ENCODE peak calls at places on chromosomes 16 and 17, in eight cellular contexts. One of them, this sample, is unnamed.

GRCh38 chr17:44070455-44071197 is at the start of gene G6PC3:
- DNase-seq in EL: peak
- DNase-seq in C1 segment of cervical spinal cord: peak
- DNase-seq in endodermal cell: peak
- DNase-seq in HT1080: peak
- DNase-seq in stimulated activated CD4-positive, alpha-beta T cell treated with anti-CD3 and anti-CD28 coated beads, Interleukin-15, amount 100 ng/mL, for 24 hours: peak
- DNase-seq in AML-193: peak
- DNase-seq in ascending aorta: peak
- DNase-seq in this sample: peak

GRCh38 chr16:9389543-9390207 is 298.2 kb downstream of the HAPSTR1 start:
- DNase-seq in ascending aorta: no peak
- DNase-seq in stimulated activated CD4-positive, alpha-beta T cell treated with anti-CD3 and anti-CD28 coated beads, Interleukin-15, amount 100 ng/mL, for 24 hours: no peak
- DNase-seq in C1 segment of cervical spinal cord: no peak
- DNase-seq in AML-193: no peak
- DNase-seq in endodermal cell: no peak
- DNase-seq in EL: no peak
- DNase-seq in HT1080: no peak
- DNase-seq in this sample: no peak

GRCh38 chr17:71987634-71988033 is 133.2 kb upstream of the SOX9 start:
- DNase-seq in AML-193: no peak
- DNase-seq in ascending aorta: no peak
- DNase-seq in EL: peak
- DNase-seq in HT1080: peak
- DNase-seq in stimulated activated CD4-positive, alpha-beta T cell treated with anti-CD3 and anti-CD28 coated beads, Interleukin-15, amount 100 ng/mL, for 24 hours: no peak
- DNase-seq in C1 segment of cervical spinal cord: no peak
- DNase-seq in endodermal cell: no peak
- DNase-seq in this sample: no peak

GRCh38 chr17:42531455-42532354 is 4.3 kb upstream of the NAGLU start:
- DNase-seq in HT1080: no peak
- DNase-seq in stimulated activated CD4-positive, alpha-beta T cell treated with anti-CD3 and anti-CD28 coated beads, Interleukin-15, amount 100 ng/mL, for 24 hours: peak
- DNase-seq in C1 segment of cervical spinal cord: no peak
- DNase-seq in EL: peak
- DNase-seq in ascending aorta: no peak
- DNase-seq in endodermal cell: peak
- DNase-seq in AML-193: peak
- DNase-seq in this sample: peak

GRCh38 chr17:3894927-3895343 is 2.1 kb upstream of the CAMKK1 start:
- DNase-seq in EL: peak
- DNase-seq in C1 segment of cervical spinal cord: no peak
- DNase-seq in AML-193: no peak
- DNase-seq in stimulated activated CD4-positive, alpha-beta T cell treated with anti-CD3 and anti-CD28 coated beads, Interleukin-15, amount 100 ng/mL, for 24 hours: no peak
- DNase-seq in endodermal cell: no peak
- DNase-seq in HT1080: peak
- DNase-seq in ascending aorta: no peak
- DNase-seq in this sample: no peak

GRCh38 chr16:49671325-49671724 is 184.6 kb downstream of the ZNF423 start:
- DNase-seq in HT1080: no peak
- DNase-seq in endodermal cell: no peak
- DNase-seq in AML-193: no peak
- DNase-seq in C1 segment of cervical spinal cord: no peak
- DNase-seq in ascending aorta: no peak
- DNase-seq in EL: no peak
- DNase-seq in stimulated activated CD4-positive, alpha-beta T cell treated with anti-CD3 and anti-CD28 coated beads, Interleukin-15, amount 100 ng/mL, for 24 hours: no peak
- DNase-seq in this sample: no peak

GRCh38 chr17:59038734-59039133 is 67.9 kb downstream of the TRIM37 start:
- DNase-seq in ascending aorta: no peak
- DNase-seq in C1 segment of cervical spinal cord: no peak
- DNase-seq in endodermal cell: peak
- DNase-seq in stimulated activated CD4-positive, alpha-beta T cell treated with anti-CD3 and anti-CD28 coated beads, Interleukin-15, amount 100 ng/mL, for 24 hours: peak
- DNase-seq in EL: no peak
- DNase-seq in AML-193: no peak
- DNase-seq in HT1080: no peak
- DNase-seq in this sample: no peak

GRCh38 chr16:12229759-12230594 is 253.4 kb downstream of the SNX29 start:
- DNase-seq in stimulated activated CD4-positive, alpha-beta T cell treated with anti-CD3 and anti-CD28 coated beads, Interleukin-15, amount 100 ng/mL, for 24 hours: no peak
- DNase-seq in AML-193: no peak
- DNase-seq in EL: peak
- DNase-seq in HT1080: no peak
- DNase-seq in ascending aorta: no peak
- DNase-seq in endodermal cell: no peak
- DNase-seq in C1 segment of cervical spinal cord: no peak
- DNase-seq in this sample: no peak

GRCh38 chr17:4893721-4894560 is 5.4 kb upstream of the C17orf107 start:
- DNase-seq in AML-193: no peak
- DNase-seq in C1 segment of cervical spinal cord: no peak
- DNase-seq in endodermal cell: peak
- DNase-seq in HT1080: no peak
- DNase-seq in stimulated activated CD4-positive, alpha-beta T cell treated with anti-CD3 and anti-CD28 coated beads, Interleukin-15, amount 100 ng/mL, for 24 hours: no peak
- DNase-seq in ascending aorta: no peak
- DNase-seq in EL: no peak
- DNase-seq in this sample: no peak

GRCh38 chr17:35743911-35744328 is 9.1 kb downstream of the GAS2L2 start:
- DNase-seq in EL: peak
- DNase-seq in AML-193: peak
- DNase-seq in C1 segment of cervical spinal cord: no peak
- DNase-seq in ascending aorta: no peak
- DNase-seq in stimulated activated CD4-positive, alpha-beta T cell treated with anti-CD3 and anti-CD28 coated beads, Interleukin-15, amount 100 ng/mL, for 24 hours: no peak
- DNase-seq in HT1080: peak
- DNase-seq in endodermal cell: peak
- DNase-seq in this sample: peak

GRCh38 chr16:23384878-23385277 is 68.1 kb downstream of the COG7 start:
- DNase-seq in HT1080: no peak
- DNase-seq in EL: no peak
- DNase-seq in endodermal cell: no peak
- DNase-seq in AML-193: no peak
- DNase-seq in ascending aorta: no peak
- DNase-seq in C1 segment of cervical spinal cord: no peak
- DNase-seq in stimulated activated CD4-positive, alpha-beta T cell treated with anti-CD3 and anti-CD28 coated beads, Interleukin-15, amount 100 ng/mL, for 24 hours: no peak
- DNase-seq in this sample: no peak

GRCh38 chr16:49876716-49877129 is 20.8 kb upstream of the ZNF423 start:
- DNase-seq in stimulated activated CD4-positive, alpha-beta T cell treated with anti-CD3 and anti-CD28 coated beads, Interleukin-15, amount 100 ng/mL, for 24 hours: peak
- DNase-seq in HT1080: peak
- DNase-seq in endodermal cell: peak
- DNase-seq in AML-193: no peak
- DNase-seq in EL: peak
- DNase-seq in C1 segment of cervical spinal cord: no peak
- DNase-seq in ascending aorta: no peak
- DNase-seq in this sample: no peak

GRCh38 chr17:17348872-17349723 is 45.9 kb downstream of the NT5M start:
- DNase-seq in AML-193: no peak
- DNase-seq in stimulated activated CD4-positive, alpha-beta T cell treated with anti-CD3 and anti-CD28 coated beads, Interleukin-15, amount 100 ng/mL, for 24 hours: no peak
- DNase-seq in EL: no peak
- DNase-seq in ascending aorta: no peak
- DNase-seq in HT1080: no peak
- DNase-seq in C1 segment of cervical spinal cord: no peak
- DNase-seq in endodermal cell: peak
- DNase-seq in this sample: no peak

GRCh38 chr17:73613271-73613941 is 30.8 kb downstream of the SDK2 start:
- DNase-seq in HT1080: no peak
- DNase-seq in ascending aorta: no peak
- DNase-seq in C1 segment of cervical spinal cord: no peak
- DNase-seq in AML-193: no peak
- DNase-seq in EL: no peak
- DNase-seq in endodermal cell: peak
- DNase-seq in stimulated activated CD4-positive, alpha-beta T cell treated with anti-CD3 and anti-CD28 coated beads, Interleukin-15, amount 100 ng/mL, for 24 hours: no peak
- DNase-seq in this sample: no peak

GRCh38 chr17:80198144-80198661 is 21.9 kb downstream of the SGSH start:
- DNase-seq in AML-193: no peak
- DNase-seq in stimulated activated CD4-positive, alpha-beta T cell treated with anti-CD3 and anti-CD28 coated beads, Interleukin-15, amount 100 ng/mL, for 24 hours: no peak
- DNase-seq in C1 segment of cervical spinal cord: no peak
- DNase-seq in ascending aorta: no peak
- DNase-seq in endodermal cell: peak
- DNase-seq in EL: no peak
- DNase-seq in HT1080: no peak
- DNase-seq in this sample: no peak

GRCh38 chr16:2507679-2508064 is 6.1 kb upstream of the ATP6V0C start:
- DNase-seq in endodermal cell: no peak
- DNase-seq in ascending aorta: no peak
- DNase-seq in AML-193: no peak
- DNase-seq in stimulated activated CD4-positive, alpha-beta T cell treated with anti-CD3 and anti-CD28 coated beads, Interleukin-15, amount 100 ng/mL, for 24 hours: no peak
- DNase-seq in C1 segment of cervical spinal cord: no peak
- DNase-seq in HT1080: no peak
- DNase-seq in EL: no peak
- DNase-seq in this sample: no peak